ENCODE peak calls at places on chromosome 15, in nine cellular contexts. S is trophoblast cell, J is heart right ventricle, T is HCT116, X is Peyer's patch, P is transverse colon, O is astrocyte of the cerebellum, E is mesenchymal stem cell, N is bronchial epithelial cell. G is an unnamed sample.

GRCh38 chr15:96066852-96067490 is 263.5 kb upstream of the NR2F2 start:
- DNase-seq in O (no peak), E (no peak), X (no peak), J (no peak), T (no peak), N (no peak), P (no peak), S (no peak), G (no peak)

GRCh38 chr15:57784081-57784488 is 77.6 kb downstream of the POLR2M start:
- DNase-seq in S (peak), X (no peak), N (peak), P (no peak), O (no peak), E (peak), J (peak), T (no peak), G (no peak)

GRCh38 chr15:25743160-25743908 is 119.8 kb downstream of the ATP10A start:
- DNase-seq in N (no peak), X (no peak), S (no peak), O (no peak), P (no peak), E (no peak), J (no peak), T (no peak), G (no peak)

GRCh38 chr15:51161491-51162260 is 67.0 kb upstream of the TNFAIP8L3 start:
- DNase-seq in P (no peak), T (no peak), N (no peak), E (no peak), S (no peak), O (no peak), J (no peak), X (no peak), G (no peak)

GRCh38 chr15:52011711-52012144 is 7.3 kb upstream of the MAPK6 start:
- DNase-seq in S (no peak), J (no peak), N (no peak), O (no peak), P (no peak), E (peak), T (no peak), X (no peak), G (peak)

GRCh38 chr15:70474682-70475438 is 288.5 kb downstream of the UACA start:
- DNase-seq in O (peak), X (peak), T (peak), E (peak), S (peak), J (peak), P (no peak), N (peak), G (no peak)

GRCh38 chr15:91100561-91101355 is 701 bp downstream of the SV2B start:
- DNase-seq in S (no peak), T (no peak), P (no peak), O (no peak), X (no peak), N (peak), E (peak), J (no peak), G (no peak)

GRCh38 chr15:92541197-92542190 is 114.1 kb downstream of the FAM174B start:
- DNase-seq in N (peak), O (no peak), X (no peak), T (no peak), J (peak), P (no peak), S (no peak), E (no peak), G (no peak)

GRCh38 chr15:92071030-92071644 is 217.6 kb downstream of the SLCO3A1 start:
- DNase-seq in S (peak), O (no peak), E (no peak), N (no peak), X (no peak), J (peak), P (no peak), T (no peak), G (no peak)

GRCh38 chr15:49900036-49900435 is 219.0 kb downstream of the ATP8B4 start:
- DNase-seq in J (no peak), S (no peak), O (no peak), X (no peak), P (no peak), T (no peak), N (no peak), E (peak), G (peak)

GRCh38 chr15:76994001-76994400 is 925 bp upstream of the PSTPIP1 start:
- DNase-seq in X (no peak), N (peak), T (no peak), O (no peak), S (no peak), J (no peak), E (no peak), P (peak), G (no peak)

GRCh38 chr15:76994496-76994895 is 430 bp upstream of the PSTPIP1 start:
- DNase-seq in E (no peak), S (no peak), T (no peak), P (peak), N (no peak), O (no peak), X (no peak), J (no peak), G (no peak)

GRCh38 chr15:76996526-76997401 is 1.8 kb downstream of the PSTPIP1 start:
- DNase-seq in N (peak), T (no peak), O (no peak), P (no peak), J (peak), E (no peak), S (no peak), X (peak), G (no peak)

GRCh38 chr15:76996076-76996525 is 1.2 kb downstream of the PSTPIP1 start:
- DNase-seq in O (no peak), T (no peak), S (no peak), N (no peak), J (no peak), P (no peak), E (no peak), X (peak), G (no peak)

DNA sequence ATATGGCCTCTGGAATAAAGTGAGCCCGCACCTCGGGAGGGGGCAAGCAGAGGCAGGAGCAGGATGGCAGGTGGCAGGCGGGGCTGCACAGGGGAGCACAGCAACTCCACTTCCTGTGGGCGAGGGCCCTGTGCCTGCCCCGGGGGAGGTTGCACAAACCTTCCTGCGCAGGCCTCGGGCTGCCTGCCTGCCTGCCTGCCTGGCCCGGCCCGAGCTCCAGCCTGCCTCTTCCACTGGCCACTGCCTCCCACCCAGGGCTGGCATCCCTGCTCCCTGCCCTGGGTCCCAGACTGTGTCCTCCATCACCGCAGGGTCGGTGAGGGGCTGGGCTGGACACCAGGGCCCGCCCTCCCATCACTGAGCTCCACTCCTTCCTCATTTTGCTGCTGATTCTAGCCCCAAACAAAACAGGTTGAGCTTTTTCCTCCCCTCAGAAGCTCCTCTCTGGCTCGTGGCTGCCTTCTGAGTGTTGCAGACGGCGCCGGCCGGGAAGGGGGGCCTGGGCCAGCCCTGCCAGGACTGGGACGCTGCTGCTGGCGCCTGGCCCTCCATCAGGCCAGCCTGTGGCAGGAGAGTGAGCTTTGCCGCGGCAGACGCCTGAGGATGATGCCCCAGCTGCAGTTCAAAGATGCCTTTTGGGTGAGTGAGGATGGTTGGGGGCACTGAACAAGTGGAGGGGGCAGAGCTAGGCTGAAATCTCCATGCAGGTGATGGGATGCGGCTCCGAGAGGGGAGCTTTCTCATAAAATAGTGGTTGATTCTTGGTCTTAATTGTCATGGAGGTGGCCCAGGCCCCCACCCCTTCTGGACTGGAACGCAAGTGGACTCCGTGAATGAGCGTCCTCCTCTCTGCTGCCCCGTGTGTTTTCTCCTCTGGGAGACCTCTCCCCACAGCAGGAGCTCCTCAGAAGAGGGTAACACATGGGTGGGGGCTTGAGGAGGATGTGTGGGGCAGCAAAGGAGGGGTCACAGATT is at the start of gene PSTPIP1:
- DNase-seq in N (peak), T (no peak), J (peak), X (peak), E (no peak), S (no peak), P (peak), O (no peak), G (no peak)
- H3K4me3 ChIP-seq in N (no peak), T (no peak), J (peak), X (peak), E (no peak), S (no peak), P (no peak), O (no peak), G (no peak)

GRCh38 chr15:74209997-74210573 is 7.5 kb upstream of the STRA6 start:
- DNase-seq in T (no peak), S (no peak), N (peak), J (no peak), E (peak), O (peak), P (no peak), X (no peak), G (no peak)
- H3K4me3 ChIP-seq in T (no peak), S (no peak), N (no peak), J (no peak), E (no peak), O (no peak), P (no peak), X (no peak), G (no peak)

GRCh38 chr15:61228025-61228901 is 839 bp downstream of the RORA start:
- DNase-seq in P (no peak), E (peak), O (no peak), J (peak), T (no peak), S (no peak), N (no peak), X (no peak), G (peak)
- H3K4me3 ChIP-seq in P (peak), E (peak), O (peak), J (peak), T (no peak), S (peak), N (peak), X (peak), G (peak)

DNA sequence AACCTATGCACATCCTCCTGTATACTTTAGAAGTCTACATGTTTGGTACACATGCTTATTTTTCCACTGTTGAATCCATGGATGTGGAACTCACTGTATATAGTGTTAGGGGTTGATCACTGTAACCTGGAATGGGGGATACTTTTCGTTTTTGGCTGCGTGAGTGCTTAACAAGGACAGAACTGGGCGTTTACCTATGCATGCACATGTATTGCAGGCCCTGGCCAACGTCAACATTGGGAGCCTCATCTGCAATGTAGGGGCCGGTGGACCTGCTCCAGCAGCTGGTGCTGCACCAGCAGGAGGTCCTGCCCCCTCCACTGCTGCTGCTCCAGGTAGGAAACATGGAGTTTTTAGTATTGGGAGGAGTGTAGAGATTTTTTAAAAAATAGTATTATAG is 2.3 kb downstream of the RPLP1 start:
- DNase-seq in O (no peak), E (no peak), S (no peak), N (no peak), P (no peak), T (no peak), X (no peak), J (no peak), G (no peak)
- H3K4me3 ChIP-seq in O (peak), E (no peak), S (no peak), N (no peak), P (no peak), T (peak), X (no peak), J (peak), G (peak)

GRCh38 chr15:43514241-43515057 is 3.0 kb upstream of the MAP1A start:
- DNase-seq in J (peak), P (peak), T (no peak), E (peak), X (no peak), S (no peak), O (no peak), N (no peak), G (no peak)

GRCh38 chr15:43515731-43516130 is 1.7 kb upstream of the MAP1A start:
- DNase-seq in O (no peak), N (no peak), X (no peak), P (no peak), T (no peak), E (no peak), S (no peak), J (no peak), G (no peak)

GRCh38 chr15:43517354-43518072 is at the start of gene MAP1A:
- DNase-seq in P (peak), E (peak), O (peak), T (no peak), N (no peak), J (peak), S (no peak), X (no peak), G (peak)

GRCh38 chr15:43516801-43517353 is 531 bp upstream of the MAP1A start:
- DNase-seq in J (no peak), T (no peak), N (no peak), E (peak), X (no peak), O (no peak), P (no peak), S (no peak), G (no peak)

DNA sequence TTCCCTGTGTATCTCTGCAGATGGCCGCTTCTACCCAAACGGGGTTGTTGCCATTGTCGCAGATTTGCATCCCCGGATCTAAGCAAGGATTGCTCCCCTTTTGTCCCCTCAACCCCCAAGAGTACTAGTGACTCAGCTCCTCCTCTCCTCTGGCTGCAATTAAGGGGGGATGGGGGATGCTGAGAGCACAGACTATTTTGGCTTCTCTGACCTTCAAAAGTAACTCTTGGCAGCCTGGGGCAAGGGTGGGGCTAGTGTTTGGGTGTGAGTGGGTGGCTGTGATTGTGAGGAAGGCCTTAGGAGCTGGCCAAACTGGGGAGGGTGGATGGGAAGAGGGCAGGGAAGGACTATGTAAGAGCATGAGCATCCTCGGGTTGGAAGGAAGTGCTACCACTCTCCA is 1.2 kb upstream of the MAP1A start:
- DNase-seq in P (no peak), T (no peak), J (peak), N (no peak), S (no peak), X (no peak), E (peak), O (no peak), G (no peak)
- H3K4me3 ChIP-seq in P (no peak), T (no peak), J (no peak), N (no peak), S (no peak), X (no peak), E (no peak), O (peak), G (no peak)

DNA sequence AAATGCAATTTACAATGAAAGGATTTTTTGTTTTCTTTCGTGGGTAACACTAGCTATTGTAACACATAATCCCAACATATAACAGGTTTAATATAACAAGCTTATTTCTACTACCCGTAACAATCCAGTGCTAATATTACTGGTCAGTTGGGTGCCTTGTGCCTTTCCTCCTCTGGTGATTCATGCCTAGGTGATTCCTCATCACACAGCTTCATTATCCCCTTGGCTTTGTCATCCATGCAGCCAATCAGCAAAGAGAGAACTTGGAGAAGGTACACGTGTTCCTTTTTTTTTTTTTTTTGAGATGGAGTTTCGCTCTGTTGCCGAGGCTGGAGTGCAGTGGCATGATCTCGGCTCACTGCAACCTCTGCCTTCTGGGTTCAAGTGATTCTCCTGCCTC is 30.7 kb downstream of the CHST14 start:
- DNase-seq in J (no peak), N (peak), X (no peak), O (no peak), E (no peak), S (peak), T (no peak), P (no peak), G (peak)
- H3K4me3 ChIP-seq in J (no peak), N (no peak), X (no peak), O (no peak), E (no peak), S (no peak), T (no peak), P (no peak), G (no peak)

GRCh38 chr15:59999064-59999377 is 5.1 kb upstream of the FOXB1 start:
- DNase-seq in J (no peak), P (no peak), T (no peak), N (no peak), O (no peak), X (no peak), S (no peak), E (no peak), G (no peak)
- H3K4me3 ChIP-seq in J (no peak), P (no peak), T (no peak), N (no peak), O (no peak), X (no peak), S (no peak), E (no peak), G (no peak)

GRCh38 chr15:32716216-32716959 is 1.4 kb upstream of the GREM1 start:
- DNase-seq in N (no peak), S (no peak), E (no peak), P (no peak), T (no peak), O (no peak), X (no peak), J (no peak), G (no peak)

GRCh38 chr15:32717290-32718081 is at the start of gene GREM1:
- DNase-seq in N (no peak), T (no peak), P (peak), O (peak), J (no peak), X (peak), E (peak), S (no peak), G (no peak)

GRCh38 chr15:32716960-32717289 is 879 bp upstream of the GREM1 start:
- DNase-seq in T (no peak), S (no peak), X (no peak), J (no peak), N (no peak), E (no peak), P (no peak), O (no peak), G (no peak)

GRCh38 chr15:32718822-32719716 is 1.3 kb downstream of the GREM1 start:
- DNase-seq in E (peak), O (no peak), X (peak), N (no peak), J (no peak), S (no peak), P (peak), T (no peak), G (no peak)

GRCh38 chr15:32718082-32718821 is 448 bp downstream of the GREM1 start:
- DNase-seq in T (no peak), S (no peak), X (peak), P (peak), J (no peak), O (no peak), E (peak), N (no peak), G (no peak)
- H3K4me3 ChIP-seq in T (no peak), S (peak), X (peak), P (peak), J (peak), O (peak), E (peak), N (no peak), G (no peak)

DNA sequence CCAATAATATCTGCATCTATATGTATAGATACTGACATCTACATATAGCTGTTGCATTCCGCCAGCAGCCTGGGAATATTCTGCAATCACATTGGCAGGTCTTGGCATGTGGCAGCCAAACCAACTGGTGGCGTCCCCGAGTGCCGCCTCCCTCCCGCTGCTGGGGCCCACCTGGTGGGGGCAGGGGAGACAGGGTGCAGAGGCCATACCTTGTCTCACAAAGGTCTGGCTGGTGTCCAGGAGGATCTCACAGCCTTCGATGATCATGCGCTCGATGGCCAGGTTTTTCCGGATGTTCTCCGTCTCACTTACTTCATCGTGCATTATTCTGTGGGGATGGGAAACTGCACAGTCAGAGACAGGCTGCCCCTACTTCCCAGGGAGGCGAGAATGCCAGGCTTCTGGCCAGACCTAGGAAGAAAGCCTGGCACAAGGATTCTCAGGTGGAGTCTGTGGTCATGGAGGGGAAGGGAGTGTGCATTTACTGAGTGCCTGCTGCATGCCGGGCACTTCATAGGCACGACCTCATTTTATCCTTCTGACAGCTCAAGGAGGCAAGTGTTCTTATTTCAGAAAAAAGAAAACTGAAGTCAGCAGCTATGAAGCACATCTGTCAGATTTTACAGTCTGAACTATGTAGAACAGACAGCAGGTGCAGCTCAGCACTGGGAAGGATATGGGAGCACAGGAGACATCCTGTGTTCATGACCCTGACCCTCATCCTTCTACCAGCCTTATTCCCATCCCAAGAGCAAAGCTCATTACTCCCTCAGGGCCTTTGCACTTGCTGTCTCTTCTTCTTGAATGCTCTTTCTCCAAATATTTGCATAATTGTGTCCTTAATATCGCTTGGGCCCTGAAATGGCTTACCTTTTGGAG is 62.8 kb downstream of the RASGRF1 start:
- DNase-seq in J (no peak), S (no peak), N (no peak), E (no peak), T (no peak), P (no peak), O (no peak), X (no peak), G (no peak)
- H3K4me3 ChIP-seq in J (no peak), S (no peak), N (no peak), E (no peak), T (no peak), P (no peak), O (no peak), X (no peak), G (no peak)

G was measured in HAP-1.